ENCODE peak calls at places on chromosome 19, in ten cellular contexts. One of them, this sample, is unnamed.

GRCh38 chr19:15787611-15788155 is at the start of gene OR10H5:
- DNase-seq in body of pancreas: no peak
- DNase-seq in NCI-H1694: no peak
- DNase-seq in foreskin melanocyte: no peak
- DNase-seq in activated T-cell treated with anti-CD3 and anti-CD28 coated beads for 1 hour: no peak
- DNase-seq in lung microvascular endothelial cell: no peak
- DNase-seq in HFFc6: no peak
- DNase-seq in substantia nigra: no peak
- DNase-seq in GM10248: no peak
- DNase-seq in ACHN: no peak
- DNase-seq in this sample: no peak

GRCh38 chr19:37654525-37654832 is 786 bp downstream of the ZFP30 start:
- DNase-seq in body of pancreas: no peak
- DNase-seq in NCI-H1694: peak
- DNase-seq in foreskin melanocyte: peak
- DNase-seq in activated T-cell treated with anti-CD3 and anti-CD28 coated beads for 1 hour: no peak
- DNase-seq in lung microvascular endothelial cell: peak
- DNase-seq in HFFc6: no peak
- DNase-seq in substantia nigra: no peak
- DNase-seq in GM10248: no peak
- DNase-seq in ACHN: peak
- DNase-seq in this sample: no peak

GRCh38 chr19:17090501-17091074 is 15.0 kb downstream of the MYO9B start:
- DNase-seq in body of pancreas: peak
- DNase-seq in NCI-H1694: no peak
- DNase-seq in foreskin melanocyte: peak
- DNase-seq in activated T-cell treated with anti-CD3 and anti-CD28 coated beads for 1 hour: no peak
- DNase-seq in lung microvascular endothelial cell: peak
- DNase-seq in HFFc6: no peak
- DNase-seq in substantia nigra: no peak
- DNase-seq in GM10248: peak
- DNase-seq in ACHN: no peak
- DNase-seq in this sample: no peak

GRCh38 chr19:4482721-4483120 is 10.6 kb downstream of the HDGFL2 start:
- DNase-seq in body of pancreas: no peak
- DNase-seq in NCI-H1694: no peak
- DNase-seq in foreskin melanocyte: no peak
- DNase-seq in activated T-cell treated with anti-CD3 and anti-CD28 coated beads for 1 hour: no peak
- DNase-seq in lung microvascular endothelial cell: no peak
- DNase-seq in HFFc6: no peak
- DNase-seq in substantia nigra: no peak
- DNase-seq in GM10248: no peak
- DNase-seq in ACHN: no peak
- DNase-seq in this sample: no peak

GRCh38 chr19:29614780-29615179 is 8.7 kb downstream of the POP4 start:
- DNase-seq in body of pancreas: peak
- DNase-seq in NCI-H1694: no peak
- DNase-seq in foreskin melanocyte: no peak
- DNase-seq in activated T-cell treated with anti-CD3 and anti-CD28 coated beads for 1 hour: no peak
- DNase-seq in lung microvascular endothelial cell: peak
- DNase-seq in HFFc6: no peak
- DNase-seq in substantia nigra: no peak
- DNase-seq in GM10248: no peak
- DNase-seq in ACHN: no peak
- DNase-seq in this sample: no peak

GRCh38 chr19:35142531-35143230 is 374 bp upstream of the FXYD7 start:
- DNase-seq in body of pancreas: peak
- DNase-seq in NCI-H1694: peak
- DNase-seq in foreskin melanocyte: no peak
- DNase-seq in activated T-cell treated with anti-CD3 and anti-CD28 coated beads for 1 hour: peak
- DNase-seq in lung microvascular endothelial cell: peak
- DNase-seq in HFFc6: no peak
- DNase-seq in substantia nigra: no peak
- DNase-seq in GM10248: peak
- DNase-seq in ACHN: peak
- DNase-seq in this sample: peak

GRCh38 chr19:46132508-46133100 is 8.1 kb upstream of the IGFL3 start:
- DNase-seq in body of pancreas: no peak
- DNase-seq in NCI-H1694: no peak
- DNase-seq in foreskin melanocyte: no peak
- DNase-seq in activated T-cell treated with anti-CD3 and anti-CD28 coated beads for 1 hour: no peak
- DNase-seq in lung microvascular endothelial cell: no peak
- DNase-seq in HFFc6: no peak
- DNase-seq in substantia nigra: no peak
- DNase-seq in GM10248: no peak
- DNase-seq in ACHN: no peak
- DNase-seq in this sample: no peak

GRCh38 chr19:55598034-55598433 is 1.3 kb downstream of the FIZ1 start:
- DNase-seq in body of pancreas: no peak
- DNase-seq in NCI-H1694: no peak
- DNase-seq in foreskin melanocyte: no peak
- DNase-seq in activated T-cell treated with anti-CD3 and anti-CD28 coated beads for 1 hour: no peak
- DNase-seq in lung microvascular endothelial cell: no peak
- DNase-seq in HFFc6: no peak
- DNase-seq in substantia nigra: no peak
- DNase-seq in GM10248: no peak
- DNase-seq in ACHN: no peak
- DNase-seq in this sample: no peak

GRCh38 chr19:39411006-39411831 is 1.2 kb upstream of the PLEKHG2 start:
- DNase-seq in body of pancreas: peak
- DNase-seq in NCI-H1694: no peak
- DNase-seq in foreskin melanocyte: no peak
- DNase-seq in activated T-cell treated with anti-CD3 and anti-CD28 coated beads for 1 hour: peak
- DNase-seq in lung microvascular endothelial cell: peak
- DNase-seq in HFFc6: peak
- DNase-seq in substantia nigra: no peak
- DNase-seq in GM10248: peak
- DNase-seq in ACHN: peak
- DNase-seq in this sample: peak

GRCh38 chr19:21691656-21692055 is 75.7 kb downstream of the ZNF100 start:
- DNase-seq in body of pancreas: no peak
- DNase-seq in NCI-H1694: no peak
- DNase-seq in foreskin melanocyte: no peak
- DNase-seq in activated T-cell treated with anti-CD3 and anti-CD28 coated beads for 1 hour: no peak
- DNase-seq in lung microvascular endothelial cell: no peak
- DNase-seq in HFFc6: no peak
- DNase-seq in substantia nigra: no peak
- DNase-seq in GM10248: no peak
- DNase-seq in ACHN: no peak
- DNase-seq in this sample: no peak

GRCh38 chr19:55546822-55547614 is 1.7 kb upstream of the SBK3 start:
- DNase-seq in body of pancreas: peak
- DNase-seq in NCI-H1694: no peak
- DNase-seq in foreskin melanocyte: no peak
- DNase-seq in activated T-cell treated with anti-CD3 and anti-CD28 coated beads for 1 hour: no peak
- DNase-seq in lung microvascular endothelial cell: peak
- DNase-seq in HFFc6: peak
- DNase-seq in substantia nigra: no peak
- DNase-seq in GM10248: no peak
- DNase-seq in ACHN: peak
- DNase-seq in this sample: peak

This sample was measured in stomach.